ENCODE peak calls at places on chromosomes 12 and 14, in four cellular contexts. V, I, K and X are unnamed samples.

GRCh38 chr14:24079521-24080141 is 8.3 kb downstream of the CPNE6 start:
- DNase-seq in V (peak; percentile 82), I (no peak), K (no peak), X (no peak)

GRCh38 chr14:60974070-60974469 is 6.8 kb downstream of the TRMT5 start:
- DNase-seq in V (no peak), I (no peak), K (no peak), X (no peak)

GRCh38 chr14:76977793-76978730 is 50.4 kb downstream of the IRF2BPL start:
- DNase-seq in V (peak; percentile 47), I (peak; percentile 52), K (no peak), X (peak; percentile 81)

GRCh38 chr14:97634786-97635185 is 837.6 kb downstream of the VRK1 start:
- DNase-seq in V (no peak), I (no peak), K (no peak), X (no peak)

GRCh38 chr12:74983917-74984316 is 225.7 kb downstream of the KCNC2 start:
- DNase-seq in V (no peak), I (peak; percentile 5), K (no peak), X (no peak)

GRCh38 chr14:81536125-81536771 is 2.6 kb upstream of the SEL1L start:
- DNase-seq in V (no peak), I (no peak), K (no peak), X (no peak)

GRCh38 chr12:91633206-91633605 is 450.6 kb upstream of the DCN start:
- DNase-seq in V (no peak), I (no peak), K (no peak), X (no peak)

GRCh38 chr12:69239922-69240624 is 704 bp downstream of the CPSF6 start:
- DNase-seq in V (peak; percentile 75), I (no peak), K (no peak), X (no peak)

GRCh38 chr12:59839514-59839913 is 243.7 kb downstream of the SLC16A7 start:
- DNase-seq in V (no peak), I (no peak), K (no peak), X (no peak)

GRCh38 chr12:7303230-7303629 is 642 bp upstream of the ACSM4 start:
- DNase-seq in V (no peak), I (no peak), K (no peak), X (no peak)
- TF ChIP-seq TCF12 in V (no peak), I (no peak), K (no peak), X (no peak)

DNA sequence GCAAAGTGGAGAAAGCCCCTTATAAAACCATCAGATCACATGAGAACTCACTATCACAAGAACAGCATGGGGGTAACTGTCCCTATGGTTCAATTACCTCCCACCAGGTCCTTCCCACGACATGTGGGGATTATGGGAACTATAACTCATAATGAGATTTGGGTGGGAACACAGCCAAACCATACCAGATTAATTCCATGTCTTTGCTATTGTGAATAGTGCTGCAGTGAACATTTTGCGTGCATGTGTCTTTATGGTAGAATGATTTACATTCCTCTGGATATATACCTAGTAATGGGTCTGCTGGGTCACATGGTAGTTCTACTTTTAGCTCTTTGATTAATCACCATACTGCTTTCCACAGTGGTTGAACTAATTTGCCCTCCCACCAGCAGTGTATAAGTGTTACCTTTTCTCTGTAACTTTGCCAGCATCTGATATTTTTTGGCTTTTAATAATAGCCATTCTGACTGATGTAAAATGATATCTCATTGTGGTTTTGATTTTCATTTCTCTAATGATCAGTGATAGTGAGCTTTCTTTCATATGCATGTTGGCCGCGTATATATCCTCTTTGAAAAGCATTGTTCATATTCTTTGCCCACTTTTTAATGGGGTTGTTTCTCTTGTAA is 29.7 kb upstream of the SAV1 start:
- DNase-seq in V (no peak), I (no peak), K (no peak), X (no peak)
- TF ChIP-seq TCF12 in V (no peak), I (no peak), K (no peak), X (no peak)

GRCh38 chr14:53515264-53515663 is 362.1 kb upstream of the DDHD1 start:
- DNase-seq in V (no peak), I (no peak), K (no peak), X (no peak)
- TF ChIP-seq TCF12 in V (no peak), I (no peak), K (no peak), X (no peak)

DNA sequence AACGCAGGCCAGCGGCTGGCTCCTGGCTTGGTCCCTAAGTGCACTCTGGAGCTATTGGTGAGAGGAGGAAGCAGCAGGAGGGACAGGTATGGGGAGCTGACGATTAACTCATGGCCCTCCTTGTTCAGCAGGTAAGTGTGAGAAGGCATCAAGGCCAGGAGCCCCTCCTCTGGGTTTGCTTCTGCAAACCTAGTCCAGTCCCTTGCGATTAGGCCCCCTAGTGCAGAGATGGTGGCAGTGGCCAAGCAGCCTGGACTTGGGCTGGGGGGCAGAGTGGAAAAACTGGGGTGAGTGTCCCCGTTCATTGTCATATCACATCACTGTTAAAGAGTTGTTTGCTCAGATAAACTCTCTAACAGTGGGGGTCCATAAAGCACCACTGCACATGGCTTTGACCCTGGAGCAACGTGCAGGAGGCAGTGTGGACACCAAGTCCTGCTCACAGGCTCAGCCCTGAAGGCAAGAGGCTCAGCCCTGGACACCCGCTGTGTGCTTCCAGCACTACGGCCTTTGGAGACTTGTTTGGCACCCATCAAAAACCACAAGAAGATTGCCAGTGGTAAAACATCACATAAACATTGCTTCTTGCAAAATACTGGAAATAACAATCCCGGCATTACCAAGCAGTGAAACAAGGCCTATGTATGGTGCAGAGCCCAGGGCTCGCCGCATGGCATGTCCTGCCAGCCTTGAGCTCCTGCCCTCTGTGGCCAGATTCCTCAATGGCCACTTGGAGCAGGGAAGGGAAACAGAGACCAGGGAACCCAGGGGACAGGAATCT is 184.3 kb upstream of the RTL1 start:
- DNase-seq in V (no peak), I (no peak), K (no peak), X (no peak)
- TF ChIP-seq TCF12 in V (no peak), I (no peak), K (no peak), X (no peak)

GRCh38 chr12:98422359-98422758 is 93.0 kb upstream of the TMPO start:
- DNase-seq in V (no peak), I (no peak), K (no peak), X (no peak)
- TF ChIP-seq TCF12 in V (no peak), I (no peak), K (no peak), X (no peak)

GRCh38 chr14:28348797-28349196 is 417.8 kb upstream of the FOXG1 start:
- DNase-seq in V (no peak), I (no peak), K (no peak), X (no peak)

GRCh38 chr14:28344381-28344780 is 422.2 kb upstream of the FOXG1 start:
- DNase-seq in V (no peak), I (no peak), K (no peak), X (no peak)
- TF ChIP-seq TCF12 in V (no peak), I (no peak), K (no peak), X (no peak)

GRCh38 chr12:55737581-55738112 is 5.3 kb upstream of the GDF11 start:
- DNase-seq in V (peak; percentile 37), I (no peak), K (no peak), X (no peak)

GRCh38 chr12:55738113-55739024 is 4.6 kb upstream of the GDF11 start:
- DNase-seq in V (peak; percentile 78), I (peak; percentile 72), K (no peak), X (peak; percentile 77)

GRCh38 chr12:55739025-55739378 is 3.9 kb upstream of the GDF11 start:
- DNase-seq in V (no peak), I (no peak), K (no peak), X (no peak)

GRCh38 chr12:55736076-55736475 is 6.8 kb upstream of the GDF11 start:
- DNase-seq in V (no peak), I (no peak), K (no peak), X (no peak)

DNA sequence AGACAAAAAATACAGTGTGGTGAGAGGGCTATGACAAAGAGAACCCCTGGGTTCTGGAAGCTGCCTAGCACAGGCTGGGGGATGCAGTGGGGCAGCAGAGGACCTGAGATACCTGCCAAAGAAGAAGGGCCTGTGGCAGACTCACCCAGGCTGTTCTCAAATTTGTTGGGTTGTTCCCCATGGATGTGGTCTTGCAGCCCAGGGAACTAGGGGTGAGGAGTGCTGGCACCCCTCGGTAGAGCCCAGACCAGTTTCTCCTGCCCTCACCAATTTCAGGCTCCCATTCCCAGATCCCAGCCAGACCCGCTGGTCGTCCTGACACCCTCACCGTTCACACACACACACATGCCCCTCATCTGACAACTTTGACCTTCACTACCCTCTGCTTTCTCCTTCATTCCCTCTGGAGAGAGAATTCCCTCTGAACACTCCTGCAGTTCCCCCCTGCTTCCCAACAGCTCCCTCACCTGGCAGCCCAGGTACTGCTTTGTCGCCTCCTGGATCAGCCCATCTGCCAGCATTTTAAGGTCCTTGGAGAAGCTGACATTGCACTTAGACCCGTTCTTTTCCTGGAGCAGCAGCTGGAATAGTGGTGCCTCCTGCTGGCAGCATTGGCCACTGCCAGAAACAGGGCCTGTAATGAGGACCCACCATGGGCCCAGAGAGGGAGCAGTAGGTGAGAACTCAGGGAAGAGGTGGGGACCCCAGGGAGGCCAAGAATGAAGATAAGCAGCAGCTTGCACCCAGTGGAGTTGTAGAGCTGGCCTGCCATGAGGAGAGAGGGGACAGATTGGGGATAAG is 5.9 kb upstream of the GDF11 start:
- DNase-seq in V (peak; percentile 65), I (peak; percentile 84), K (no peak), X (no peak)
- TF ChIP-seq TCF12 in V (no peak), I (no peak), K (peak; percentile 83), X (peak; percentile 51)